ENCODE peak calls at places on chromosomes 3 and 15, in six cellular contexts. T is IMR-90, J is esophagus muscularis mucosa, S is heart left ventricle, R is fibroblast of lung, D is Panc1. Z is an unnamed sample. For H3K4me1, the result is how much of the 10 kb centered on the place peaks cover.

GRCh38 chr3:197454014-197454413 is 101.8 kb downstream of the BDH1 start:
- DNase-seq in S (no peak), J (no peak), R (peak), T (no peak), D (no peak), Z (peak)

GRCh38 chr15:81080946-81081345 is 53.1 kb upstream of the CFAP161 start:
- DNase-seq in R (no peak), J (no peak), T (no peak), S (no peak), D (no peak), Z (no peak)

GRCh38 chr3:40128169-40128568 is 181.3 kb upstream of the EIF1B start:
- DNase-seq in T (no peak), J (no peak), R (no peak), D (no peak), S (no peak), Z (no peak)

GRCh38 chr3:16338124-16338523 is 73.1 kb downstream of the OXNAD1 start:
- DNase-seq in D (no peak), S (no peak), J (no peak), R (no peak), T (no peak), Z (peak)

GRCh38 chr15:42084465-42085235 is 9.7 kb downstream of the PLA2G4D start:
- DNase-seq in S (peak), T (peak), J (no peak), R (peak), D (peak), Z (peak)

GRCh38 chr3:189157232-189158007 is 14.4 kb upstream of the TPRG1 start:
- DNase-seq in T (no peak), S (no peak), J (no peak), R (no peak), D (no peak), Z (no peak)

GRCh38 chr3:44468572-44469520 is 8.6 kb downstream of the ZNF445 start:
- DNase-seq in S (no peak), D (no peak), T (peak), J (no peak), R (peak), Z (no peak)

GRCh38 chr3:12375572-12375971 is 86.7 kb downstream of the PPARG start:
- DNase-seq in R (no peak), J (no peak), D (no peak), S (no peak), T (no peak), Z (no peak)

GRCh38 chr3:133093366-133093765 is 55.2 kb downstream of the TMEM108 start:
- DNase-seq in T (no peak), D (no peak), R (no peak), J (no peak), S (no peak), Z (no peak)

GRCh38 chr3:170007031-170007663 is 30.6 kb upstream of the GPR160 start:
- DNase-seq in T (peak), S (no peak), R (peak), J (no peak), D (no peak), Z (peak)

GRCh38 chr3:124664804-124665203 is 65.4 kb upstream of the UMPS start:
- DNase-seq in D (no peak), S (no peak), R (no peak), T (no peak), J (no peak), Z (no peak)

DNA sequence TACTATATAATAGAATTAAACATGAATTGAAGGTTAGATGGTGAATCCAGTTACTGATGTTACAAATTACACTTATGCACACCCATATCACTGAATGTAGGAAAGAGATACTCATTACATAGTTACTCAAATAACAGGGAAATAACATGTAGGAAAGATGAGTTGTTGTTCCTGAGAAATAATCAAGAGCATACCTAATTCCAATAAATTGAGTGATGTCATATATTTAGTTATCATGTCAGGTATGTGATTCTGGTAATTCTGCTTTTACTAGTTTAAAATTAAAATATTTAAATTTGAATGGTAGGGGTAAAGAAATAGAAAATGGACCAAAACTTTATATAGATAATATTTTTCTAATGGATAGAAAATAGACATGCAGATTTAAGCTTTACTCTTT is 102.6 kb upstream of the MYZAP start:
- DNase-seq in T (no peak), D (no peak), R (no peak), S (no peak), J (no peak), Z (no peak)
- H3K27ac ChIP-seq in T (no peak), D (no peak), R (no peak), S (no peak), J (no peak), Z (no peak)

GRCh38 chr3:38616658-38617057 is 32.8 kb downstream of the SCN5A start:
- DNase-seq in D (no peak), T (no peak), J (no peak), S (no peak), R (no peak), Z (no peak)

GRCh38 chr3:38614651-38615352 is 34.7 kb downstream of the SCN5A start:
- DNase-seq in S (no peak), D (no peak), R (no peak), J (no peak), T (no peak), Z (no peak)

GRCh38 chr3:38617137-38617536 is 32.4 kb downstream of the SCN5A start:
- DNase-seq in D (no peak), S (no peak), R (no peak), J (no peak), T (no peak), Z (no peak)

GRCh38 chr3:38617586-38617985 is 31.9 kb downstream of the SCN5A start:
- DNase-seq in T (no peak), D (no peak), R (no peak), S (no peak), J (no peak), Z (no peak)

GRCh38 chr3:38616111-38616510 is 33.4 kb downstream of the SCN5A start:
- DNase-seq in J (no peak), S (peak), D (no peak), T (no peak), R (no peak), Z (no peak)
- H3K4me1 ChIP-seq in J (under half), S (half or more), D (under half), T (under half), R (under half), Z (under half)

DNA sequence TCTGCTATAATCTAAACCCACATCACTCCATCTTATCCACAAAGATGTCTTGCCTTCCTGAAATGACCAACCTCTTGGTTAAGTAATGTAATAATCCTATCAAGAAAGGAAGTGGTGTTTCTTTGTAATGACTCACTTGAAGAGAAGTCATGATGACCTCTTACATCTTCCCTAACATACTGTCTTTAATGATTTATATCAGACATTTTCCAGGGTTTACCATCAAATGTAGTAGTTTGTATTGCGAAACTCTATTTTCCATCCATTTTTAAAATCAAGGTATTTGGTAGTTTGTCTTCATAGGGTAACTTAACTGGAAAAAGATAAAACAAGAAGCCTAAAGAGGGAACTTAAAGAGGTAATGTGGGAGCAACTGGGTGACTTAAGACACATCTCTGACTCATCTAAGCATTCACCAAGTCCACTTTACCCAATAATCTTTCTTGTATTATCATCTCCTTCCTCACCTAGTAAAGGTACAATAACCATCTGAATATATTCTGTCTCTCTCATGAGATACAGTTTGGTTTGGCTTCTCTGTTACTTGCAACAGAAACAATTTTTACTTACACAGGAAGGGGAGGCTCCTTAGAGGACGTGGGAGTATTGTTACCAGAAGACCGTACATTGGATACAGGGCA is 5.7 kb upstream of the MAPK6 start:
- DNase-seq in T (peak), R (peak), S (no peak), D (peak), J (no peak), Z (no peak)
- H3K27ac ChIP-seq in T (no peak), R (no peak), S (no peak), D (no peak), J (no peak), Z (no peak)

GRCh38 chr3:78990164-78990563 is 777.6 kb downstream of the ROBO1 start:
- DNase-seq in R (no peak), D (no peak), S (no peak), T (no peak), J (no peak), Z (no peak)

GRCh38 chr3:78992830-78993229 is 775.0 kb downstream of the ROBO1 start:
- DNase-seq in S (no peak), T (no peak), D (no peak), J (no peak), R (no peak), Z (no peak)

GRCh38 chr3:78993375-78993774 is 774.4 kb downstream of the ROBO1 start:
- DNase-seq in S (no peak), J (no peak), D (no peak), T (no peak), R (no peak), Z (no peak)

GRCh38 chr3:78992400-78992799 is 775.4 kb downstream of the ROBO1 start:
- DNase-seq in J (no peak), D (no peak), T (no peak), S (no peak), R (no peak), Z (no peak)

GRCh38 chr3:78991656-78992055 is 776.1 kb downstream of the ROBO1 start:
- DNase-seq in T (no peak), D (no peak), R (no peak), S (no peak), J (no peak), Z (no peak)
- H3K4me1 ChIP-seq in T (under half), D (under half), R (under half), S (under half), J (under half), Z (under half)